ENCODE peak calls at places on chromosomes 6 and 20, in seven cellular contexts. One of them, this sample, is unnamed.

GRCh38 chr20:24981750-24982149 is 10.8 kb downstream of the APMAP start:
- DNase-seq in fibroblast of the conjunctiva: no peak
- DNase-seq in iPS DF 6.9: no peak
- DNase-seq in NCI-H1092 treated with DMSO at 0.1 percent for 48 hours: no peak
- DNase-seq in kidney tubule cell: no peak
- DNase-seq in K562: no peak
- DNase-seq in HT1080: no peak
- DNase-seq in this sample: no peak

GRCh38 chr20:8535403-8536003 is 403.4 kb downstream of the PLCB1 start:
- DNase-seq in fibroblast of the conjunctiva: no peak
- DNase-seq in iPS DF 6.9: peak
- DNase-seq in NCI-H1092 treated with DMSO at 0.1 percent for 48 hours: peak
- DNase-seq in kidney tubule cell: no peak
- DNase-seq in K562: peak
- DNase-seq in HT1080: no peak
- DNase-seq in this sample: no peak

GRCh38 chr6:52499026-52499425 is 77.8 kb downstream of the TRAM2 start:
- DNase-seq in fibroblast of the conjunctiva: no peak
- DNase-seq in iPS DF 6.9: no peak
- DNase-seq in NCI-H1092 treated with DMSO at 0.1 percent for 48 hours: no peak
- DNase-seq in kidney tubule cell: peak
- DNase-seq in K562: no peak
- DNase-seq in HT1080: peak
- DNase-seq in this sample: peak

GRCh38 chr6:160348552-160349441 is 619 bp downstream of the SLC22A3 start:
- DNase-seq in fibroblast of the conjunctiva: no peak
- DNase-seq in iPS DF 6.9: no peak
- DNase-seq in NCI-H1092 treated with DMSO at 0.1 percent for 48 hours: peak
- DNase-seq in kidney tubule cell: peak
- DNase-seq in K562: no peak
- DNase-seq in HT1080: no peak
- DNase-seq in this sample: no peak

GRCh38 chr6:30743099-30744053 is 889 bp upstream of the FLOT1 start:
- DNase-seq in fibroblast of the conjunctiva: no peak
- DNase-seq in iPS DF 6.9: no peak
- DNase-seq in NCI-H1092 treated with DMSO at 0.1 percent for 48 hours: no peak
- DNase-seq in kidney tubule cell: peak
- DNase-seq in K562: peak
- DNase-seq in HT1080: no peak
- DNase-seq in this sample: no peak

GRCh38 chr6:56956481-56956880 is 1.6 kb downstream of the BEND6 start:
- DNase-seq in fibroblast of the conjunctiva: no peak
- DNase-seq in iPS DF 6.9: no peak
- DNase-seq in NCI-H1092 treated with DMSO at 0.1 percent for 48 hours: no peak
- DNase-seq in kidney tubule cell: no peak
- DNase-seq in K562: no peak
- DNase-seq in HT1080: no peak
- DNase-seq in this sample: no peak

GRCh38 chr20:41669708-41670263 is 51.6 kb upstream of the CHD6 start:
- DNase-seq in fibroblast of the conjunctiva: no peak
- DNase-seq in iPS DF 6.9: no peak
- DNase-seq in NCI-H1092 treated with DMSO at 0.1 percent for 48 hours: no peak
- DNase-seq in kidney tubule cell: no peak
- DNase-seq in K562: peak
- DNase-seq in HT1080: peak
- DNase-seq in this sample: no peak

GRCh38 chr6:80132942-80133517 is 26.6 kb downstream of the BCKDHB start:
- DNase-seq in fibroblast of the conjunctiva: peak
- DNase-seq in iPS DF 6.9: peak
- DNase-seq in NCI-H1092 treated with DMSO at 0.1 percent for 48 hours: peak
- DNase-seq in kidney tubule cell: peak
- DNase-seq in K562: peak
- DNase-seq in HT1080: peak
- DNase-seq in this sample: peak

GRCh38 chr6:144434308-144434990 is 149.3 kb downstream of the UTRN start:
- DNase-seq in fibroblast of the conjunctiva: peak
- DNase-seq in iPS DF 6.9: no peak
- DNase-seq in NCI-H1092 treated with DMSO at 0.1 percent for 48 hours: no peak
- DNase-seq in kidney tubule cell: peak
- DNase-seq in K562: no peak
- DNase-seq in HT1080: peak
- DNase-seq in this sample: peak

This sample was measured in kidney glomerular epithelial cell.